ENCODE peak calls at places on chromosomes 6 and 20, in nine cellular contexts. Y is psoas muscle; V is pons; N is H9; O is lung; L is activated CD4-positive, CD25-positive, alpha-beta regulatory T cell; J is stimulated activated CD4-positive, alpha-beta T cell treated with anti-CD3 and anti-CD28 coated beads, Interleukin-2, amount 100 ng/mL, for 48 hours; U is cardiac fibroblast; W is activated CD8-positive, alpha-beta memory T cell treated with anti-CD3 and anti-CD28 coated beads for 4 hours. T is an unnamed sample.

GRCh38 chr6:170209354-170210025 is 81.4 kb downstream of the DLL1 start:
- DNase-seq in Y (no peak), V (no peak), N (peak), O (peak), L (no peak), J (no peak), U (no peak), W (no peak), T (no peak)

GRCh38 chr6:148247386-148248063 is 95.1 kb upstream of the SASH1 start:
- DNase-seq in Y (no peak), V (no peak), N (no peak), O (no peak), L (no peak), J (no peak), U (no peak), W (no peak), T (no peak)

GRCh38 chr6:1679691-1680068 is 70.0 kb downstream of the FOXC1 start:
- DNase-seq in Y (no peak), V (no peak), N (no peak), O (no peak), L (no peak), J (no peak), U (peak), W (no peak), T (no peak)

GRCh38 chr6:125154184-125155135 is 887 bp downstream of the TPD52L1 start:
- DNase-seq in Y (peak), V (no peak), N (peak), O (peak), L (no peak), J (peak), U (peak), W (no peak), T (peak)

GRCh38 chr6:147909645-147910044 is 401.2 kb downstream of the SAMD5 start:
- DNase-seq in Y (no peak), V (no peak), N (no peak), O (no peak), L (no peak), J (no peak), U (no peak), W (no peak), T (no peak)

GRCh38 chr20:6473197-6473596 is 294.3 kb upstream of the BMP2 start:
- DNase-seq in Y (no peak), V (no peak), N (no peak), O (no peak), L (no peak), J (no peak), U (peak), W (no peak), T (peak)

GRCh38 chr20:53708129-53708968 is 114.7 kb upstream of the ZNF217 start:
- DNase-seq in Y (no peak), V (no peak), N (no peak), O (no peak), L (no peak), J (peak), U (peak), W (peak), T (peak)

GRCh38 chr20:5746064-5746463 is 4.1 kb upstream of the SHLD1 start:
- DNase-seq in Y (no peak), V (no peak), N (no peak), O (no peak), L (no peak), J (no peak), U (no peak), W (no peak), T (no peak)

GRCh38 chr6:166305562-166306117 is 2.6 kb downstream of the PRR18 start:
- DNase-seq in Y (no peak), V (peak), N (no peak), O (no peak), L (no peak), J (no peak), U (no peak), W (no peak), T (no peak)

GRCh38 chr6:111668410-111668809 is 62.7 kb upstream of the TRAF3IP2 start:
- DNase-seq in Y (peak), V (no peak), N (no peak), O (no peak), L (no peak), J (no peak), U (no peak), W (no peak), T (no peak)

GRCh38 chr20:48777005-48777404 is 50.8 kb downstream of the PREX1 start:
- DNase-seq in Y (no peak), V (peak), N (no peak), O (no peak), L (no peak), J (no peak), U (no peak), W (no peak), T (no peak)

GRCh38 chr6:17397764-17398194 is 4.4 kb downstream of the CAP2 start:
- DNase-seq in Y (no peak), V (no peak), N (no peak), O (no peak), L (no peak), J (no peak), U (peak), W (no peak), T (peak)

GRCh38 chr6:40894962-40895799 is 143.8 kb downstream of the UNC5CL start:
- DNase-seq in Y (peak), V (peak), N (peak), O (peak), L (no peak), J (no peak), U (peak), W (no peak), T (peak)